ENCODE peak calls at places on chromosomes 7 and 10, in four cellular contexts. D is right cardiac atrium, B is foreskin fibroblast, I is lower leg skin. R is an unnamed sample.

GRCh38 chr7:91565499-91566331 is 301.5 kb downstream of the FZD1 start:
- DNase-seq in D (no peak), B (peak), I (peak), R (peak)

GRCh38 chr7:19114591-19114855 is 2.9 kb downstream of the TWIST1 start:
- DNase-seq in D (no peak), B (peak), I (no peak), R (no peak)

GRCh38 chr7:80312139-80312661 is 177.6 kb downstream of the GNAI1 start:
- DNase-seq in D (no peak), B (peak), I (no peak), R (peak)

GRCh38 chr7:55349126-55349525 is 16.0 kb upstream of the LANCL2 start:
- DNase-seq in D (no peak), B (no peak), I (no peak), R (peak)

GRCh38 chr10:109280837-109281236 is 642.5 kb downstream of the XPNPEP1 start:
- DNase-seq in D (no peak), B (no peak), I (no peak), R (no peak)

GRCh38 chr10:59885430-59886134 is 20.8 kb downstream of the CCDC6 start:
- DNase-seq in D (no peak), B (no peak), I (no peak), R (no peak)

GRCh38 chr7:79622781-79623180 is 169.3 kb upstream of the MAGI2 start:
- DNase-seq in D (no peak), B (no peak), I (no peak), R (peak)

GRCh38 chr10:53315709-53316108 is 543.1 kb upstream of the MBL2 start:
- DNase-seq in D (no peak), B (peak), I (no peak), R (peak)

GRCh38 chr10:48361201-48361600 is 54.7 kb downstream of the MAPK8 start:
- DNase-seq in D (no peak), B (no peak), I (no peak), R (no peak)

GRCh38 chr7:155524018-155524556 is 22.3 kb downstream of the CNPY1 start:
- DNase-seq in D (no peak), B (no peak), I (no peak), R (no peak)

GRCh38 chr10:28470873-28471704 is 61.8 kb upstream of the WAC start:
- DNase-seq in D (no peak), B (peak), I (no peak), R (no peak)

GRCh38 chr10:84329094-84329611 is 764 bp downstream of the CCSER2 start:
- DNase-seq in D (no peak), B (peak), I (no peak), R (peak)

GRCh38 chr10:77716943-77717735 is 79.5 kb upstream of the KCNMA1 start:
- DNase-seq in D (no peak), B (peak), I (no peak), R (no peak)

GRCh38 chr10:53839437-53840039 is 961.5 kb downstream of the PCDH15 start:
- DNase-seq in D (no peak), B (peak), I (no peak), R (peak)

DNA sequence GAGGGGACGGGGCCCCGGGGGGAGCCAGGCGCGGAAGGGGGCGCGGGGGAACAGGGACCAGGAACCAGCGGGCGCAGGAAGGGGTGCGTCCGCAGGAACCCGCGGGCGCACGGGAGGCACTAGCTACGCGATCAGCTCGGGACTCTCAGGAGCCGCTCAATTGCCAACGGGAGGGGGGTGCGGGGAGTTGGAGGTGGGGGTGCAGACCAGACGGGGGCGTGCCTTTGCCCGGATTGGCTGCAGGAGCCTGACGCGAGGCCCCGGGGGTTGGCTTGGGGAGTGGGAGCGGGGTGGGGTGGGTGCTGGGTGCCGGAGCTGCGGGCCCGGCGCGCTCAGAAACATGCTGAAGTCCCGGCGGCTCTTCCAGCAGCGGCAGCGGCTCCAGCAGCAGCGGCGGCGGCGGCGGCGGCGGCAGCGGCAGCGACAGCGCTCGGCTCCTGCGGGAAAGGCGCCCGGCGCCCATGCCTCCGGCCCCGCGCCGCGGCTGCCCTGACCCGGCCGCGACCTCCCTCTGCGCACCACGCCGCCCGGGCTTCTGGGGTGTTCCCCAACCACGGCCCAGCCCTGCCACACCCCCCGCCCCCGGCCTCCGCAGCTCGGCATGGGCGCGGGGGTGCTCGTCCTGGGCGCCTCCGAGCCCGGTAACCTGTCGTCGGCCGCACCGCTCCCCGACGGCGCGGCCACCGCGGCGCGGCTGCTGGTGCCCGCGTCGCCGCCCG is at the start of gene ADRB1:
- DNase-seq in D (peak), B (peak), I (peak), R (no peak)
- H3K4me3 ChIP-seq in D (peak), B (peak), I (peak), R (peak)

GRCh38 chr7:2441430-2442058 is 34.7 kb downstream of the GRIFIN start:
- DNase-seq in D (no peak), B (no peak), I (no peak), R (no peak)

GRCh38 chr7:2438181-2438580 is 34.8 kb downstream of the CHST12 start:
- DNase-seq in D (peak), B (peak), I (peak), R (no peak)

GRCh38 chr7:2443491-2443890 is 32.7 kb downstream of the GRIFIN start:
- DNase-seq in D (no peak), B (no peak), I (no peak), R (no peak)

GRCh38 chr7:2438775-2439174 is 35.4 kb downstream of the CHST12 start:
- DNase-seq in D (no peak), B (no peak), I (no peak), R (no peak)

GRCh38 chr7:2440608-2441245 is 35.5 kb downstream of the GRIFIN start:
- DNase-seq in D (no peak), B (no peak), I (peak), R (peak)
- H3K4me3 ChIP-seq in D (no peak), B (no peak), I (no peak), R (no peak)

DNA sequence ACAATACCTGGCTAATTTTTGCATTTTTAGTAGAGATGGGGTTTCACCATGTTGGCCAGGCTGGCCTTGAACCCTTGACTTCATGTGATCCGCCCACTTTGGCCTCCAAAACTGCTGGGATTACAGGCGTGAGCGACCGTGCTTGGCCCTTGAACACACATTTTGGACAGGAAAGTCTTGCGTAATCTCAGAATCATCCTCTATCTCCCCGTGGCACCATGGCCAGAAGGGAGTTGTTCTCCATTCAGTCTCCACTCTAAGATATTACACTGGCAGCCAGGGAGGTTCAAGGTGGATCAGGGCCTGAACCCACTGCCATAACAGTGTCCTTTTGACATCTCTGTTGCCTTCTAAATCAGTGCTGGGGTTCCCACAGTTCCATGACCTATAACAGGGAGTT is 29.2 kb upstream of the GALNTL5 start:
- DNase-seq in D (no peak), B (no peak), I (no peak), R (no peak)
- H3K4me3 ChIP-seq in D (no peak), B (no peak), I (no peak), R (no peak)

GRCh38 chr7:32323687-32324086 is 166.5 kb downstream of the LSM5 start:
- DNase-seq in D (no peak), B (no peak), I (no peak), R (no peak)
- H3K4me3 ChIP-seq in D (no peak), B (no peak), I (no peak), R (no peak)

GRCh38 chr10:129809431-129809830 is 154.6 kb downstream of the EBF3 start:
- DNase-seq in D (no peak), B (no peak), I (no peak), R (no peak)

GRCh38 chr10:129808092-129808983 is 155.7 kb downstream of the EBF3 start:
- DNase-seq in D (no peak), B (no peak), I (no peak), R (no peak)

GRCh38 chr10:129809841-129810240 is 154.2 kb downstream of the EBF3 start:
- DNase-seq in D (no peak), B (no peak), I (no peak), R (no peak)

GRCh38 chr10:129811208-129811607 is 152.9 kb downstream of the EBF3 start:
- DNase-seq in D (no peak), B (no peak), I (no peak), R (no peak)

GRCh38 chr10:129807211-129807610 is 156.9 kb downstream of the EBF3 start:
- DNase-seq in D (no peak), B (no peak), I (no peak), R (no peak)
- H3K4me3 ChIP-seq in D (no peak), B (no peak), I (no peak), R (no peak)

DNA sequence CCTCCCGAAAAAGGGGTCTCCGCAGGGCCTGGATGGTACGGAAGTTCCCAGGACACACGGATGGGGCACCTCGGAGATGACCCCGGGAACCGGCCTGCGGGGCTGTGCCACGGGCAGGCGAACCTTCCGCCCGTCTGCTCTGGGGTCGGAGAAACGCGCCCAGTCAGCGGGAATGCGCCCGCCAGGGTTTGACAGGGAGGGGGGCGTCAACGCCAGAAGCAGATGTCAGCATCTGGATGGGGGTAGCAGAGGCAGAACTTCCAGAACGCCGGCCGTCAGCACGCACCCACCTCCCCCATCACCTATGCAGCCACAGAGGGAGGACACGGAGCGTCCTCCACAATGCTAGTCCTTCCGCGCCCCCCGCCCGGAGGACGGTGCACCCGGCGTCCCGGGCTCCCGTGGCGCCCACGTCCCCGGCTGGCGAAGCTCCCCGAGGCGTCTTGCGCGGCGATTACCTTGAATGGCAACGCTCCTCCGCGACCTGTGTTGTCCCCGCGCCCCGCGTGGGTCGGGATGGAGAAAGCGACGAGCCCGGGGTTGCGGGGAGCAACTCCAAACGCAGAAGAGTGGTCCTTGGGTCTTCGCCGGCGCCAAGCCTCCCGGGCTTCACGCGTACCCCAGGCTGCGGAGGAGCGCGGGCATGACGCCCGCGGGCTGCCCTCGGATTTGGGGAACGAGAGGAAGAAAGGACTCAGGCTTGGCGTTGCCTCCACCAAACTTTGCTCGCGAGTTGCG is 571 bp downstream of the FGFR2 start:
- DNase-seq in D (peak), B (no peak), I (no peak), R (no peak)
- H3K4me3 ChIP-seq in D (peak), B (peak), I (peak), R (peak)

GRCh38 chr7:13057462-13058200 is 370.2 kb downstream of the ARL4A start:
- DNase-seq in D (no peak), B (no peak), I (no peak), R (no peak)
- H3K4me3 ChIP-seq in D (peak), B (no peak), I (no peak), R (no peak)

GRCh38 chr10:107915277-107915634 is 750.8 kb upstream of the SORCS1 start:
- DNase-seq in D (no peak), B (peak), I (no peak), R (peak)
- H3K4me3 ChIP-seq in D (peak), B (peak), I (no peak), R (peak)

R was measured in bronchial epithelial cell.